ENCODE peak calls at places on chromosomes 13 and 19, in four cellular contexts. G is GM12878, T is K562, A is HL-60. C is an unnamed sample.

GRCh38 chr19:58307736-58308135 is 2.6 kb downstream of the ERVK3-1 start:
- DNase-seq in G (no peak), T (no peak), A (no peak), C (no peak)

GRCh38 chr13:77980592-77980991 is 62.0 kb upstream of the EDNRB start:
- DNase-seq in G (no peak), T (no peak), A (no peak), C (no peak)

GRCh38 chr13:114155320-114155719 is 22.9 kb upstream of the RASA3 start:
- DNase-seq in G (no peak), T (no peak), A (no peak), C (no peak)

GRCh38 chr19:7063339-7063738 is 4.9 kb upstream of the MBD3L3 start:
- DNase-seq in G (no peak), T (no peak), A (no peak), C (no peak)

GRCh38 chr19:55253264-55253663 is 5.6 kb downstream of the PPP6R1 start:
- DNase-seq in G (no peak), T (no peak), A (peak), C (no peak)

GRCh38 chr13:26872444-26873173 is 112.0 kb upstream of the GPR12 start:
- DNase-seq in G (no peak), T (peak), A (peak), C (no peak)

GRCh38 chr13:113397606-113398425 is 33.9 kb upstream of the GRTP1 start:
- DNase-seq in G (no peak), T (no peak), A (no peak), C (no peak)

GRCh38 chr13:42594577-42595571 is 20.9 kb downstream of the TNFSF11 start:
- DNase-seq in G (peak), T (peak), A (peak), C (peak)

GRCh38 chr19:408441-409005 is 424 bp downstream of the C2CD4C start:
- DNase-seq in G (no peak), T (peak), A (no peak), C (no peak)

GRCh38 chr13:93561553-93561952 is 334.9 kb downstream of the GPC6 start:
- DNase-seq in G (no peak), T (no peak), A (no peak), C (no peak)

GRCh38 chr19:58181902-58182576 is 822 bp upstream of the ZNF274 start:
- DNase-seq in G (no peak), T (peak), A (peak), C (no peak)

GRCh38 chr13:33992891-33993336 is 175.0 kb downstream of the RFC3 start:
- DNase-seq in G (no peak), T (no peak), A (no peak), C (no peak)

GRCh38 chr13:96824110-96824509 is 170.2 kb downstream of the OXGR1 start:
- DNase-seq in G (no peak), T (no peak), A (peak), C (no peak)

GRCh38 chr19:50000038-50000890 is 24.9 kb downstream of the VRK3 start:
- DNase-seq in G (no peak), T (no peak), A (no peak), C (no peak)

GRCh38 chr13:45602183-45602582 is 13.4 kb downstream of the ERICH6B start:
- DNase-seq in G (no peak), T (no peak), A (no peak), C (no peak)

GRCh38 chr19:30593975-30594925 is 222.1 kb downstream of the ZNF536 start:
- DNase-seq in G (no peak), T (no peak), A (no peak), C (no peak)

GRCh38 chr13:40477623-40478608 is 188.5 kb downstream of the FOXO1 start:
- DNase-seq in G (no peak), T (no peak), A (no peak), C (no peak)

GRCh38 chr19:9584073-9584833 is at the start of gene ZNF121:
- DNase-seq in G (peak), T (peak), A (peak), C (peak)
- TF ChIP-seq SPI1 in G (peak), T (peak), A (peak), C (peak)

GRCh38 chr19:43504426-43505185 is at the start of gene PHLDB3:
- DNase-seq in G (no peak), T (peak), A (peak), C (no peak)
- TF ChIP-seq SPI1 in G (no peak), T (no peak), A (no peak), C (no peak)

GRCh38 chr13:62629618-62630017 is 1214.0 kb upstream of the PCDH20 start:
- DNase-seq in G (no peak), T (no peak), A (no peak), C (no peak)

GRCh38 chr13:62631124-62631523 is 1215.5 kb upstream of the PCDH20 start:
- DNase-seq in G (no peak), T (no peak), A (no peak), C (no peak)

GRCh38 chr13:62631614-62632013 is 1216.0 kb upstream of the PCDH20 start:
- DNase-seq in G (no peak), T (no peak), A (no peak), C (no peak)

GRCh38 chr13:62633448-62633847 is 1217.8 kb upstream of the PCDH20 start:
- DNase-seq in G (no peak), T (no peak), A (no peak), C (no peak)
- TF ChIP-seq SPI1 in G (no peak), T (no peak), A (no peak), C (no peak)

GRCh38 chr13:59354665-59355064 is 809.1 kb downstream of the DIAPH3 start:
- DNase-seq in G (no peak), T (no peak), A (peak), C (no peak)

GRCh38 chr13:59360108-59360507 is 803.6 kb downstream of the DIAPH3 start:
- DNase-seq in G (no peak), T (no peak), A (peak), C (no peak)

GRCh38 chr13:59358014-59358413 is 805.7 kb downstream of the DIAPH3 start:
- DNase-seq in G (no peak), T (no peak), A (peak), C (no peak)

GRCh38 chr13:59352600-59352999 is 811.1 kb downstream of the DIAPH3 start:
- DNase-seq in G (no peak), T (no peak), A (no peak), C (no peak)

DNA sequence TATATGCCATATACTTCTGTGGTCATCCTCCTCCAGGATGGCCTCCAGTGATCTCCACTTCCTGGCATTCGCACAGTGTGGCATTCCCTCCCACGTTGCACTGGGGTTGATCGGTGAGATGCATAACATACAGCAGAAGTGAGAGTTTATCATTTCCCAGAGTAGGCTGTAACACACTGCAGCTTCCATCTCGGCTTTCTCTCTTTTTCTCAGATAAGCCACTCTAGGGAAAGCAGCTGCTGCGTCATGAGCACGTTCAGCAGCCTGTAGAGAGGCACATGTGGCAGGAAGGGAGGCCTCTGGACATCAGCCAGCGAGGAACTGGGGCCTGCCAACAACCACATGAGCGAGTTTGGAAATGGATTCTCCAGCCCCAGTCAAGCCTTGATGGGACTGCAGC is 807.1 kb downstream of the DIAPH3 start:
- DNase-seq in G (no peak), T (no peak), A (peak), C (no peak)
- TF ChIP-seq SPI1 in G (no peak), T (no peak), A (no peak), C (no peak)

GRCh38 chr19:2952953-2953481 is 8.2 kb upstream of the ZNF77 start:
- DNase-seq in G (no peak), T (no peak), A (no peak), C (no peak)

GRCh38 chr19:2950286-2951124 is 5.7 kb upstream of the ZNF77 start:
- DNase-seq in G (peak), T (peak), A (peak), C (peak)

GRCh38 chr19:2945575-2946184 is 909 bp upstream of the ZNF77 start:
- DNase-seq in G (no peak), T (no peak), A (no peak), C (no peak)

GRCh38 chr19:2944775-2945574 is at the start of gene ZNF77:
- DNase-seq in G (peak), T (peak), A (peak), C (peak)

GRCh38 chr19:2949939-2950285 is 5.1 kb upstream of the ZNF77 start:
- DNase-seq in G (no peak), T (peak), A (peak), C (no peak)
- TF ChIP-seq SPI1 in G (no peak), T (no peak), A (no peak), C (no peak)

GRCh38 chr19:4284176-4284958 is 5.3 kb downstream of the SHD start:
- DNase-seq in G (no peak), T (peak), A (no peak), C (no peak)
- TF ChIP-seq SPI1 in G (no peak), T (no peak), A (no peak), C (no peak)

GRCh38 chr13:80873589-80873988 is 532.7 kb upstream of the SPRY2 start:
- DNase-seq in G (peak), T (no peak), A (peak), C (no peak)

GRCh38 chr13:80877209-80877943 is 536.5 kb upstream of the SPRY2 start:
- DNase-seq in G (no peak), T (no peak), A (no peak), C (no peak)

GRCh38 chr13:80870186-80870585 is 529.3 kb upstream of the SPRY2 start:
- DNase-seq in G (no peak), T (no peak), A (no peak), C (no peak)

GRCh38 chr13:80871481-80871880 is 530.6 kb upstream of the SPRY2 start:
- DNase-seq in G (no peak), T (no peak), A (no peak), C (no peak)
- TF ChIP-seq SPI1 in G (no peak), T (no peak), A (no peak), C (no peak)